ENCODE peak calls at places on chromosomes 2 and 18, in nine cellular contexts. X, K, B, H, C, M, D, Y and G are unnamed samples.
A peak's percentile ranks its signal among the peaks of the same experiment; 100 is the strongest.

GRCh38 chr18:43665239-43665788 is 388.0 kb upstream of the SYT4 start:
- DNase-seq in H (no peak), X (no peak), D (peak; percentile 89), K (peak; percentile 95), C (no peak), Y (no peak), M (peak; percentile 87), B (no peak), G (no peak)

GRCh38 chr2:160063266-160063665 is 851 bp upstream of the PLA2R1 start:
- DNase-seq in C (no peak), H (no peak), X (no peak), B (no peak), K (no peak), M (no peak), Y (no peak), D (no peak), G (no peak)

GRCh38 chr2:125516496-125517109 is 1139.4 kb upstream of the GYPC start:
- DNase-seq in Y (peak; percentile 62), D (no peak), M (peak; percentile 11), K (peak; percentile 5), H (no peak), X (no peak), C (no peak), B (no peak), G (peak; percentile 61)

GRCh38 chr2:218607436-218608115 is at the start of gene PLCD4:
- DNase-seq in K (peak; percentile 66), Y (peak; percentile 54), C (no peak), B (no peak), X (peak; percentile 51), H (no peak), D (peak; percentile 67), M (peak; percentile 92), G (peak; percentile 71)

GRCh38 chr2:237171396-237171795 is 85.7 kb downstream of the COPS8 start:
- DNase-seq in K (peak; percentile 98), B (no peak), X (no peak), M (peak; percentile 79), C (no peak), H (no peak), D (peak; percentile 94), Y (no peak), G (no peak)

GRCh38 chr2:52416340-52416739 is 1351.3 kb upstream of the CHAC2 start:
- DNase-seq in B (no peak), M (peak; percentile 18), D (no peak), K (peak; percentile 61), Y (peak; percentile 9), C (no peak), X (no peak), H (no peak), G (no peak)

GRCh38 chr18:80246656-80247402 is 485 bp downstream of the PARD6G start:
- DNase-seq in B (no peak), D (no peak), K (no peak), M (peak; percentile 40), H (peak; percentile 46), C (peak; percentile 16), Y (peak; percentile 56), X (peak; percentile 39), G (peak; percentile 60)

GRCh38 chr18:73614812-73615211 is 532.8 kb downstream of the FBXO15 start:
- DNase-seq in C (no peak), H (no peak), M (peak; percentile 98), D (peak; percentile 99), Y (no peak), B (no peak), X (no peak), K (peak; percentile 65), G (peak; percentile 59)

GRCh38 chr2:218745559-218746469 is 35.2 kb downstream of the TTLL4 start:
- DNase-seq in H (no peak), B (no peak), K (peak; percentile 70), M (no peak), Y (no peak), X (peak; percentile 79), D (peak; percentile 33), C (no peak), G (peak; percentile 77)

GRCh38 chr18:27656167-27656778 is 471.2 kb upstream of the CHST9 start:
- DNase-seq in H (no peak), X (no peak), Y (no peak), D (peak; percentile 73), K (peak; percentile 28), C (no peak), B (no peak), M (peak; percentile 89), G (no peak)

GRCh38 chr2:57906152-57906732 is 140.4 kb upstream of the VRK2 start:
- DNase-seq in C (no peak), H (no peak), B (no peak), X (no peak), D (peak; percentile 48), K (peak; percentile 82), M (peak; percentile 51), Y (peak; percentile 68), G (no peak)

GRCh38 chr2:42089340-42089925 is 41.6 kb downstream of the PKDCC start:
- DNase-seq in X (peak; percentile 80), C (peak; percentile 55), K (peak; percentile 73), M (peak; percentile 36), H (peak; percentile 71), D (no peak), B (no peak), Y (peak; percentile 81), G (peak; percentile 87)